ENCODE peak calls at places on chromosomes 1 and 21, in ten cellular contexts. J is GM23248; X is hepatic stellate cell; E is brain microvascular endothelial cell; A is fibroblast of the aortic adventitia; O is NCI-H1092; I is EL; W is effector CD8-positive, alpha-beta T cell; U is activated CD4-positive, alpha-beta T cell treated with anti-CD3 and anti-CD28 coated beads, Interleukin-2, amount 50 U/mL, for 1 hour; S is iPS-NIHi11. Z is an unnamed sample.

GRCh38 chr1:24166988-24167387 is 20.1 kb downstream of the IFNLR1 start:
- DNase-seq in I (no peak), W (no peak), X (no peak), O (no peak), A (no peak), J (no peak), S (no peak), U (no peak), E (no peak), Z (no peak)

GRCh38 chr1:18358600-18358999 is 122.1 kb upstream of the KLHDC7A start:
- DNase-seq in U (no peak), X (no peak), I (no peak), E (no peak), O (no peak), W (no peak), S (no peak), J (no peak), A (no peak), Z (no peak)

GRCh38 chr21:32826317-32827167 is 55.0 kb upstream of the PAXBP1 start:
- DNase-seq in S (peak; percentile 52), U (peak; percentile 16), O (peak; percentile 21), X (peak; percentile 31), J (peak; percentile 75), I (peak; percentile 52), E (peak; percentile 38), W (no peak), A (peak; percentile 80), Z (peak; percentile 76)

GRCh38 chr1:212901290-212901689 is 43.2 kb downstream of the FLVCR1 start:
- DNase-seq in U (no peak), X (no peak), A (no peak), I (no peak), W (no peak), E (no peak), O (no peak), S (no peak), J (no peak), Z (no peak)

GRCh38 chr1:192546596-192547199 is 28.9 kb upstream of the RGS1 start:
- DNase-seq in A (peak; percentile 63), W (no peak), J (no peak), S (no peak), X (no peak), I (no peak), O (no peak), E (no peak), U (no peak), Z (no peak)

GRCh38 chr1:195951313-195951712 is 656.9 kb downstream of the KCNT2 start:
- DNase-seq in O (no peak), W (no peak), X (no peak), J (no peak), E (no peak), I (no peak), S (no peak), U (no peak), A (no peak), Z (no peak)

GRCh38 chr1:66445492-66446181 is 88.3 kb upstream of the SGIP1 start:
- DNase-seq in O (no peak), I (no peak), A (no peak), U (peak; percentile 44), W (no peak), S (no peak), E (no peak), J (no peak), X (no peak), Z (peak; percentile 47)

GRCh38 chr1:85496881-85497582 is 32.1 kb upstream of the DDAH1 start:
- DNase-seq in X (no peak), U (no peak), E (peak; percentile 35), A (no peak), S (no peak), O (no peak), I (no peak), W (no peak), J (peak; percentile 56), Z (no peak)

GRCh38 chr1:91795601-91796389 is 90.2 kb downstream of the TGFBR3 start:
- DNase-seq in W (no peak), J (peak; percentile 75), O (no peak), I (peak; percentile 67), A (peak; percentile 87), S (no peak), X (no peak), E (peak; percentile 42), U (no peak), Z (no peak)

GRCh38 chr21:43603641-43604504 is 55.4 kb downstream of the HSF2BP start:
- DNase-seq in X (peak; percentile 72), S (no peak), I (peak; percentile 55), E (peak; percentile 55), O (no peak), W (no peak), J (peak; percentile 58), A (peak; percentile 42), U (no peak), Z (no peak)

GRCh38 chr1:78281580-78281979 is 209.2 kb upstream of the PTGFR start:
- DNase-seq in J (no peak), S (no peak), X (no peak), I (no peak), U (no peak), E (no peak), A (peak; percentile 20), O (no peak), W (no peak), Z (no peak)

GRCh38 chr21:44552681-44553080 is 1.4 kb upstream of the KRTAP10-2 start:
- DNase-seq in X (no peak), I (no peak), U (no peak), W (no peak), S (no peak), E (no peak), A (no peak), J (no peak), O (no peak), Z (no peak)

GRCh38 chr21:45142469-45142868 is 68.1 kb downstream of the ADARB1 start:
- DNase-seq in S (no peak), J (peak; percentile 86), A (peak; percentile 64), X (peak; percentile 67), I (peak; percentile 82), O (no peak), U (no peak), W (no peak), E (peak; percentile 82), Z (no peak)

GRCh38 chr1:39676951-39677350 is 5.0 kb upstream of the NT5C1A start:
- DNase-seq in O (no peak), E (no peak), U (no peak), W (no peak), I (peak; percentile 68), S (no peak), X (no peak), J (peak; percentile 24), A (no peak), Z (no peak)

GRCh38 chr1:156673387-156674121 is 3.7 kb downstream of the NES start:
- DNase-seq in E (no peak), A (no peak), O (no peak), I (peak; percentile 63), S (peak; percentile 74), J (no peak), X (no peak), W (no peak), U (no peak), Z (peak; percentile 72)

GRCh38 chr1:212689758-212690540 is 9.7 kb downstream of the BATF3 start:
- DNase-seq in E (no peak), U (no peak), A (no peak), I (no peak), S (no peak), J (no peak), W (no peak), O (no peak), X (no peak), Z (no peak)

GRCh38 chr21:39144191-39144590 is 39.1 kb downstream of the PSMG1 start:
- DNase-seq in X (no peak), U (no peak), A (no peak), O (no peak), E (no peak), J (no peak), S (no peak), W (no peak), I (no peak), Z (no peak)

GRCh38 chr1:246566808-246567154 is 525 bp downstream of the CNST start:
- DNase-seq in E (no peak), A (no peak), J (no peak), O (peak; percentile 72), U (no peak), X (peak; percentile 43), S (no peak), I (no peak), W (peak; percentile 33), Z (no peak)

GRCh38 chr1:203478231-203478630 is 2.6 kb downstream of the PRELP start:
- DNase-seq in E (no peak), I (no peak), S (no peak), J (no peak), O (no peak), X (no peak), W (no peak), U (no peak), A (no peak), Z (no peak)

GRCh38 chr21:44947930-44948331 is 8.1 kb downstream of the SLX9 start:
- DNase-seq in W (no peak), A (no peak), O (no peak), S (no peak), X (no peak), J (no peak), U (no peak), I (no peak), E (no peak), Z (no peak)

GRCh38 chr1:6041432-6042062 is 4.1 kb upstream of the KCNAB2 start:
- DNase-seq in W (peak; percentile 7), I (peak; percentile 18), U (peak; percentile 18), E (peak; percentile 16), X (peak; percentile 67), J (peak; percentile 65), S (peak; percentile 93), O (peak; percentile 47), A (no peak), Z (no peak)

GRCh38 chr1:175839678-175840669 is 96.6 kb upstream of the TNR start:
- DNase-seq in A (no peak), E (no peak), S (no peak), W (no peak), J (no peak), O (no peak), U (no peak), X (no peak), I (peak; percentile 33), Z (no peak)

GRCh38 chr1:234322979-234323378 is 50.3 kb upstream of the COA6 start:
- DNase-seq in X (no peak), A (peak; percentile 13), E (no peak), U (peak; percentile 58), J (peak; percentile 30), O (no peak), W (no peak), S (peak; percentile 58), I (peak; percentile 46), Z (no peak)